ENCODE peak calls at places on chromosomes 1 and 21, in six cellular contexts. One of them, this sample, is unnamed.

GRCh38 chr1:162088281-162088969 is 18.9 kb downstream of the NOS1AP start:
- DNase-seq in cardiac muscle cell: no peak
- DNase-seq in fibroblast of villous mesenchyme: no peak
- DNase-seq in brain microvascular endothelial cell: no peak
- DNase-seq in neural crest cell: no peak
- DNase-seq in psoas muscle: no peak
- DNase-seq in this sample: no peak

GRCh38 chr1:95207223-95207935 is 26.6 kb upstream of the RWDD3 start:
- DNase-seq in cardiac muscle cell: peak; percentile 13
- DNase-seq in fibroblast of villous mesenchyme: no peak
- DNase-seq in brain microvascular endothelial cell: no peak
- DNase-seq in neural crest cell: no peak
- DNase-seq in psoas muscle: no peak
- DNase-seq in this sample: no peak

GRCh38 chr1:10514490-10515235 is 39.9 kb downstream of the PEX14 start:
- DNase-seq in cardiac muscle cell: peak; percentile 59
- DNase-seq in fibroblast of villous mesenchyme: peak; percentile 29
- DNase-seq in brain microvascular endothelial cell: peak; percentile 33
- DNase-seq in neural crest cell: no peak
- DNase-seq in psoas muscle: no peak
- DNase-seq in this sample: peak; percentile 42

GRCh38 chr1:52059326-52059725 is 3.2 kb downstream of the BTF3L4 start:
- DNase-seq in cardiac muscle cell: no peak
- DNase-seq in fibroblast of villous mesenchyme: peak; percentile 80
- DNase-seq in brain microvascular endothelial cell: no peak
- DNase-seq in neural crest cell: no peak
- DNase-seq in psoas muscle: no peak
- DNase-seq in this sample: peak; percentile 68

GRCh38 chr1:25137106-25137505 is 95.2 kb downstream of the SYF2 start:
- DNase-seq in cardiac muscle cell: no peak
- DNase-seq in fibroblast of villous mesenchyme: no peak
- DNase-seq in brain microvascular endothelial cell: no peak
- DNase-seq in neural crest cell: no peak
- DNase-seq in psoas muscle: no peak
- DNase-seq in this sample: no peak

GRCh38 chr1:109790735-109791494 is 27.2 kb upstream of the EPS8L3 start:
- DNase-seq in cardiac muscle cell: peak; percentile 79
- DNase-seq in fibroblast of villous mesenchyme: peak; percentile 59
- DNase-seq in brain microvascular endothelial cell: no peak
- DNase-seq in neural crest cell: no peak
- DNase-seq in psoas muscle: peak; percentile 48
- DNase-seq in this sample: no peak

GRCh38 chr1:13807213-13807612 is 107.2 kb downstream of the PRDM2 start:
- DNase-seq in cardiac muscle cell: peak; percentile 42
- DNase-seq in fibroblast of villous mesenchyme: peak; percentile 41
- DNase-seq in brain microvascular endothelial cell: peak; percentile 18
- DNase-seq in neural crest cell: peak; percentile 43
- DNase-seq in psoas muscle: no peak
- DNase-seq in this sample: peak; percentile 43

GRCh38 chr1:48688102-48688760 is 88.5 kb downstream of the BEND5 start:
- DNase-seq in cardiac muscle cell: no peak
- DNase-seq in fibroblast of villous mesenchyme: no peak
- DNase-seq in brain microvascular endothelial cell: no peak
- DNase-seq in neural crest cell: no peak
- DNase-seq in psoas muscle: no peak
- DNase-seq in this sample: no peak

GRCh38 chr21:25494804-25495203 is 112.5 kb downstream of the MRPL39 start:
- DNase-seq in cardiac muscle cell: no peak
- DNase-seq in fibroblast of villous mesenchyme: no peak
- DNase-seq in brain microvascular endothelial cell: no peak
- DNase-seq in neural crest cell: no peak
- DNase-seq in psoas muscle: no peak
- DNase-seq in this sample: no peak

GRCh38 chr1:168801032-168801745 is 72.2 kb upstream of the DPT start:
- DNase-seq in cardiac muscle cell: no peak
- DNase-seq in fibroblast of villous mesenchyme: no peak
- DNase-seq in brain microvascular endothelial cell: no peak
- DNase-seq in neural crest cell: no peak
- DNase-seq in psoas muscle: no peak
- DNase-seq in this sample: peak; percentile 24

GRCh38 chr1:6062670-6063069 is 17.0 kb downstream of the KCNAB2 start:
- DNase-seq in cardiac muscle cell: no peak
- DNase-seq in fibroblast of villous mesenchyme: no peak
- DNase-seq in brain microvascular endothelial cell: no peak
- DNase-seq in neural crest cell: no peak
- DNase-seq in psoas muscle: no peak
- DNase-seq in this sample: no peak

GRCh38 chr1:22687191-22687590 is 23.4 kb upstream of the EPHB2 start:
- DNase-seq in cardiac muscle cell: no peak
- DNase-seq in fibroblast of villous mesenchyme: no peak
- DNase-seq in brain microvascular endothelial cell: no peak
- DNase-seq in neural crest cell: no peak
- DNase-seq in psoas muscle: no peak
- DNase-seq in this sample: no peak

GRCh38 chr1:21668232-21669032 is 725 bp downstream of the RAP1GAP start:
- DNase-seq in cardiac muscle cell: no peak
- DNase-seq in fibroblast of villous mesenchyme: no peak
- DNase-seq in brain microvascular endothelial cell: no peak
- DNase-seq in neural crest cell: no peak
- DNase-seq in psoas muscle: no peak
- DNase-seq in this sample: no peak

GRCh38 chr1:83509229-83509870 is 489.6 kb downstream of the TTLL7 start:
- DNase-seq in cardiac muscle cell: no peak
- DNase-seq in fibroblast of villous mesenchyme: peak; percentile 8
- DNase-seq in brain microvascular endothelial cell: no peak
- DNase-seq in neural crest cell: no peak
- DNase-seq in psoas muscle: no peak
- DNase-seq in this sample: no peak

GRCh38 chr21:36550761-36551160 is 70.8 kb upstream of the CLDN14 start:
- DNase-seq in cardiac muscle cell: no peak
- DNase-seq in fibroblast of villous mesenchyme: no peak
- DNase-seq in brain microvascular endothelial cell: no peak
- DNase-seq in neural crest cell: no peak
- DNase-seq in psoas muscle: no peak
- DNase-seq in this sample: no peak

GRCh38 chr1:35592991-35593769 is 20.1 kb downstream of the TFAP2E start:
- DNase-seq in cardiac muscle cell: peak; percentile 60
- DNase-seq in fibroblast of villous mesenchyme: no peak
- DNase-seq in brain microvascular endothelial cell: no peak
- DNase-seq in neural crest cell: no peak
- DNase-seq in psoas muscle: no peak
- DNase-seq in this sample: no peak

GRCh38 chr21:38740131-38740530 is 65.6 kb upstream of the ETS2 start:
- DNase-seq in cardiac muscle cell: no peak
- DNase-seq in fibroblast of villous mesenchyme: no peak
- DNase-seq in brain microvascular endothelial cell: no peak
- DNase-seq in neural crest cell: no peak
- DNase-seq in psoas muscle: no peak
- DNase-seq in this sample: no peak

GRCh38 chr21:38220270-38220737 is 36.5 kb upstream of the KCNJ15 start:
- DNase-seq in cardiac muscle cell: no peak
- DNase-seq in fibroblast of villous mesenchyme: peak; percentile 59
- DNase-seq in brain microvascular endothelial cell: no peak
- DNase-seq in neural crest cell: no peak
- DNase-seq in psoas muscle: no peak
- DNase-seq in this sample: no peak

GRCh38 chr1:185864889-185865288 is 130.7 kb downstream of the HMCN1 start:
- DNase-seq in cardiac muscle cell: no peak
- DNase-seq in fibroblast of villous mesenchyme: peak; percentile 24
- DNase-seq in brain microvascular endothelial cell: peak; percentile 98
- DNase-seq in neural crest cell: no peak
- DNase-seq in psoas muscle: no peak
- DNase-seq in this sample: peak; percentile 98

GRCh38 chr1:19066248-19066873 is 109.9 kb upstream of the IFFO2 start:
- DNase-seq in cardiac muscle cell: peak; percentile 49
- DNase-seq in fibroblast of villous mesenchyme: no peak
- DNase-seq in brain microvascular endothelial cell: no peak
- DNase-seq in neural crest cell: no peak
- DNase-seq in psoas muscle: no peak
- DNase-seq in this sample: peak; percentile 55

GRCh38 chr1:3032970-3033794 is 11.9 kb downstream of the ACTRT2 start:
- DNase-seq in cardiac muscle cell: no peak
- DNase-seq in fibroblast of villous mesenchyme: no peak
- DNase-seq in brain microvascular endothelial cell: no peak
- DNase-seq in neural crest cell: no peak
- DNase-seq in psoas muscle: no peak
- DNase-seq in this sample: no peak

GRCh38 chr1:204286841-204287387 is 72.8 kb downstream of the PLEKHA6 start:
- DNase-seq in cardiac muscle cell: peak; percentile 51
- DNase-seq in fibroblast of villous mesenchyme: peak; percentile 58
- DNase-seq in brain microvascular endothelial cell: no peak
- DNase-seq in neural crest cell: no peak
- DNase-seq in psoas muscle: no peak
- DNase-seq in this sample: no peak

GRCh38 chr1:40977721-40978120 is 1.8 kb upstream of the CTPS1 start:
- DNase-seq in cardiac muscle cell: peak; percentile 35
- DNase-seq in fibroblast of villous mesenchyme: no peak
- DNase-seq in brain microvascular endothelial cell: no peak
- DNase-seq in neural crest cell: no peak
- DNase-seq in psoas muscle: no peak
- DNase-seq in this sample: no peak

GRCh38 chr1:94239796-94240195 is 2.4 kb upstream of the ARHGAP29 start:
- DNase-seq in cardiac muscle cell: no peak
- DNase-seq in fibroblast of villous mesenchyme: no peak
- DNase-seq in brain microvascular endothelial cell: no peak
- DNase-seq in neural crest cell: no peak
- DNase-seq in psoas muscle: no peak
- DNase-seq in this sample: no peak

GRCh38 chr1:53947172-53947835 is 1.2 kb downstream of the LRRC42 start:
- DNase-seq in cardiac muscle cell: no peak
- DNase-seq in fibroblast of villous mesenchyme: no peak
- DNase-seq in brain microvascular endothelial cell: no peak
- DNase-seq in neural crest cell: no peak
- DNase-seq in psoas muscle: no peak
- DNase-seq in this sample: no peak

GRCh38 chr1:113812661-113813135 is 422 bp upstream of the RSBN1 start:
- DNase-seq in cardiac muscle cell: no peak
- DNase-seq in fibroblast of villous mesenchyme: no peak
- DNase-seq in brain microvascular endothelial cell: no peak
- DNase-seq in neural crest cell: no peak
- DNase-seq in psoas muscle: no peak
- DNase-seq in this sample: no peak

GRCh38 chr1:3926956-3927355 is 26.9 kb upstream of the C1orf174 start:
- DNase-seq in cardiac muscle cell: no peak
- DNase-seq in fibroblast of villous mesenchyme: no peak
- DNase-seq in brain microvascular endothelial cell: no peak
- DNase-seq in neural crest cell: no peak
- DNase-seq in psoas muscle: no peak
- DNase-seq in this sample: no peak

GRCh38 chr1:3188150-3188971 is 119.4 kb downstream of the PRDM16 start:
- DNase-seq in cardiac muscle cell: no peak
- DNase-seq in fibroblast of villous mesenchyme: no peak
- DNase-seq in brain microvascular endothelial cell: no peak
- DNase-seq in neural crest cell: no peak
- DNase-seq in psoas muscle: no peak
- DNase-seq in this sample: no peak

GRCh38 chr1:119141020-119141424 is 569 bp upstream of the WARS2 start:
- DNase-seq in cardiac muscle cell: no peak
- DNase-seq in fibroblast of villous mesenchyme: peak; percentile 42
- DNase-seq in brain microvascular endothelial cell: peak; percentile 17
- DNase-seq in neural crest cell: peak; percentile 26
- DNase-seq in psoas muscle: peak; percentile 28
- DNase-seq in this sample: no peak

GRCh38 chr1:17759114-17759513 is 4.0 kb downstream of the ACTL8 start:
- DNase-seq in cardiac muscle cell: no peak
- DNase-seq in fibroblast of villous mesenchyme: no peak
- DNase-seq in brain microvascular endothelial cell: no peak
- DNase-seq in neural crest cell: no peak
- DNase-seq in psoas muscle: no peak
- DNase-seq in this sample: no peak
- TF ChIP-seq CTCF in cardiac muscle cell: no peak
- TF ChIP-seq CTCF in fibroblast of villous mesenchyme: peak; percentile 5
- TF ChIP-seq CTCF in brain microvascular endothelial cell: peak; percentile 50
- TF ChIP-seq CTCF in neural crest cell: peak; percentile 46
- TF ChIP-seq CTCF in psoas muscle: no peak
- TF ChIP-seq CTCF in this sample: no peak

DNA sequence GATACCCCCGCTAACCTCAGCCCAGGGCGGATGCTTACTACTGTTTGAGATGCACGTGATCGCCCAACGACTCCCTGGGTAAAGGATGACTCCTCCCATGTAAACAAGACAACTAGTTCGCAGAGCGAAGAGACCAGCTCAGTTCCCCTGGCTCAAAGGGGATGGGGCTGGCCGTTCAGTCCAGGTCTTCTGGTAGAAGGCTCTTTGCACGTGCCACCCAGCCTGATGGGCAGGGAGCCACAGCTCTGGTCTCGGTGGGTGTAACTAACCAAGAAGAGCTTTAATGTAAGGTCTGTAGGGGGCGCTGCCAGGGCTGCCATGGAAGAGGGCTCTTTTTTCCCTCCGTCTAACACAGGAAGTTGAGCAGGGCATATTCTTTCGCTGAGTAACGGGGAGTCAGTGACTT is 49.4 kb upstream of the PARP1 start:
- DNase-seq in cardiac muscle cell: no peak
- DNase-seq in fibroblast of villous mesenchyme: no peak
- DNase-seq in brain microvascular endothelial cell: peak; percentile 3
- DNase-seq in neural crest cell: no peak
- DNase-seq in psoas muscle: no peak
- DNase-seq in this sample: no peak
- TF ChIP-seq CTCF in cardiac muscle cell: peak; percentile 14
- TF ChIP-seq CTCF in fibroblast of villous mesenchyme: no peak
- TF ChIP-seq CTCF in brain microvascular endothelial cell: peak; percentile 35
- TF ChIP-seq CTCF in neural crest cell: peak; percentile 24
- TF ChIP-seq CTCF in psoas muscle: no peak
- TF ChIP-seq CTCF in this sample: peak; percentile 4

DNA sequence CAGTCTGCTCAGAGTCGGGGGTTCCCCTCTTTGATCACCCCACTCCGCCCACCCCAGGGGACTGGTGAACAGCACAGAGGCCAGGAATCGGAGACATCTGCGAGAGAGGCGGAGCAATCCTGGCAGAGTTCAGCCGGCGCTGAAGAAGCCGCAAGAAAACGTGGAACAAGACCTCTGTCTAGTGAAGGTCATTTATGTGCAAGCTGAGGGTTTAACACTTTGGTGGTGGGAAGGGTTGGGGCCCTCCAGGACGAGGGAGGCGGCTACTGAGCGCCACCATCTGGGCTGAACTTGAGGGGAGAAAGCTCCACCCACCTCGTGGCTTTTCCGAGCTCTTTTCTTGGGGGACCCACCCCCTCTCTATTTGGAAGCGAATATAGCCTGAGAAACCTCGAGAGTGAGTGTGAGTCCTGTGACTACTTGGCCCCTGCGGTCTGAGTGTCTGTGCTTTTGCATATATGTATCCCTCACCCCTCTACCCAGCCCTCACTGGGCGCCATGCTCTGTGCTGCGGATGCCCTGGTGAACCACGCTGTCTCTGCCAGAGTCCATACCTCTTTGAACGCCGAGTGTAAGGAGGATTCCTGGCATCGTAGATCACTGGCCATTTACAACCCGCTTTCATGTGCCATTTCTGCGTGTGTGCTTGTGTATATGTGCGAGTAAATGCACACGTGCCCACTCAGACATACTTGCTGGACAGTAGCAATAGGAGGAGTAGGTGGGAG is 1.2 kb upstream of the EPHA10 start:
- DNase-seq in cardiac muscle cell: no peak
- DNase-seq in fibroblast of villous mesenchyme: no peak
- DNase-seq in brain microvascular endothelial cell: no peak
- DNase-seq in neural crest cell: no peak
- DNase-seq in psoas muscle: no peak
- DNase-seq in this sample: no peak
- TF ChIP-seq CTCF in cardiac muscle cell: no peak
- TF ChIP-seq CTCF in fibroblast of villous mesenchyme: no peak
- TF ChIP-seq CTCF in brain microvascular endothelial cell: no peak
- TF ChIP-seq CTCF in neural crest cell: no peak
- TF ChIP-seq CTCF in psoas muscle: no peak
- TF ChIP-seq CTCF in this sample: no peak

GRCh38 chr1:160800645-160801408 is 4.9 kb downstream of the LY9 start:
- DNase-seq in cardiac muscle cell: no peak
- DNase-seq in fibroblast of villous mesenchyme: no peak
- DNase-seq in brain microvascular endothelial cell: no peak
- DNase-seq in neural crest cell: no peak
- DNase-seq in psoas muscle: no peak
- DNase-seq in this sample: no peak
- TF ChIP-seq CTCF in cardiac muscle cell: no peak
- TF ChIP-seq CTCF in fibroblast of villous mesenchyme: no peak
- TF ChIP-seq CTCF in brain microvascular endothelial cell: no peak
- TF ChIP-seq CTCF in neural crest cell: no peak
- TF ChIP-seq CTCF in psoas muscle: no peak
- TF ChIP-seq CTCF in this sample: no peak